ENCODE peak calls at places on chromosomes 3 and 15, in six cellular contexts. L, K, O, E, P and U are unnamed samples.

GRCh38 chr3:128439226-128439625 is 27.5 kb downstream of the DNAJB8 start:
- DNase-seq in L (no peak), K (no peak), O (no peak), E (peak), P (no peak), U (no peak)

GRCh38 chr3:119676020-119676419 is 1.2 kb downstream of the COX17 start:
- DNase-seq in L (peak), K (no peak), O (no peak), E (no peak), P (no peak), U (no peak)

GRCh38 chr3:135736740-135737139 is 228.8 kb upstream of the PPP2R3A start:
- DNase-seq in L (no peak), K (peak), O (peak), E (peak), P (peak), U (no peak)

GRCh38 chr3:14429237-14429636 is 26.8 kb downstream of the SLC6A6 start:
- DNase-seq in L (peak), K (no peak), O (no peak), E (peak), P (no peak), U (no peak)

GRCh38 chr3:194870394-194871110 is 184.9 kb downstream of the FAM43A start:
- DNase-seq in L (no peak), K (no peak), O (peak), E (peak), P (no peak), U (no peak)

GRCh38 chr3:8529738-8530525 is 28.3 kb downstream of the LMCD1 start:
- DNase-seq in L (peak), K (no peak), O (no peak), E (no peak), P (no peak), U (no peak)

GRCh38 chr15:70023769-70024491 is 73.8 kb downstream of the TLE3 start:
- DNase-seq in L (peak), K (no peak), O (no peak), E (peak), P (no peak), U (no peak)

GRCh38 chr3:125186261-125186770 is 26.2 kb downstream of the SLC12A8 start:
- DNase-seq in L (peak), K (no peak), O (no peak), E (peak), P (peak), U (no peak)

GRCh38 chr3:149999421-149999820 is 28.7 kb upstream of the PFN2 start:
- DNase-seq in L (no peak), K (no peak), O (no peak), E (no peak), P (no peak), U (no peak)
- H2BK15ac ChIP-seq in L (no peak), K (no peak), O (no peak), E (no peak), P (no peak), U (no peak)

GRCh38 chr3:185465471-185465870 is 33.4 kb downstream of the TMEM41A start:
- DNase-seq in L (no peak), K (no peak), O (no peak), E (no peak), P (no peak), U (no peak)

GRCh38 chr3:185473290-185473815 is 25.5 kb downstream of the TMEM41A start:
- DNase-seq in L (no peak), K (no peak), O (no peak), E (peak), P (no peak), U (no peak)

GRCh38 chr3:185470323-185470722 is 28.5 kb downstream of the TMEM41A start:
- DNase-seq in L (no peak), K (peak), O (peak), E (no peak), P (peak), U (no peak)

DNA sequence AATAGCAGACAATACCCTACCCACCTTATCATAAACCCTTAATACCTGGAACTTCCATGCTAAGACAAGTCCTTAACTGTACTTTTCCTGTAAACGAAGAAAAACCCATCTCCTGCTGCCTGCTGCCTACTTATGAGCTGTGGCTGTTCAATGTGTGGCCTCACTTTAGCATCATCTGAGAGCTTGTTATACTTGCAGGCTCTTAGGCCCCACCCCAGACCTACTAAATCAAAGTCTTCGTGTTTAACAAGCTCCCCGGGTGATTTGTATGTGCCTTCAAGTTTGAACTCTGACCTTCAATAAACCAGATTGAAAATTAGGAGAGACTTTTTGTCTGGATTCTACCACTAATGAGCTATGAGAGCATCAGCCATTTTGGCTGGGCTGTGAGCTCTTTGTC is 29.3 kb downstream of the TMEM41A start:
- DNase-seq in L (no peak), K (no peak), O (no peak), E (no peak), P (no peak), U (no peak)
- H2BK15ac ChIP-seq in L (no peak), K (no peak), O (no peak), E (no peak), P (no peak), U (no peak)

DNA sequence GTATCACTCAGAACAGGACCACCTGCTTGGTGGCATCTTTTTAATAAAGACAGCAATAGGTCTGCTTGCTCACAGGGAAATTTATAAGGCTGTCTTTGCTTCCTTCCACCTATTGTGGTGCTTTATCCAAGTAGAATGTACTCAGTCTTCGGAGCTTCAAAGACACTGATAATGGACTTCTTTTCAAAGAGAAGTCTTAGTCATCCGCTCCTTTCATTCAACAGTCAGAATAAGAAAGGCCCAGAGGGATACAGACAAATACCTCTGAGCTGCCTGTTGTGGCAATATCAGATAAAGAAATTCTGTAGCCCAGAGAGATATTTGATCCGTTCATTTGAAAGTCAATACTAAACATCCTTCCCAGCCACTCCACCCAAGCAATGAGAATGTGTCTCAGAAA is 110.1 kb downstream of the FHIT start:
- DNase-seq in L (no peak), K (peak), O (peak), E (no peak), P (no peak), U (peak)
- H2BK15ac ChIP-seq in L (no peak), K (no peak), O (peak), E (no peak), P (no peak), U (no peak)

GRCh38 chr3:66406841-66407240 is 94.0 kb downstream of the LRIG1 start:
- DNase-seq in L (no peak), K (no peak), O (no peak), E (no peak), P (no peak), U (no peak)

GRCh38 chr3:66407281-66408218 is 93.3 kb downstream of the LRIG1 start:
- DNase-seq in L (peak), K (peak), O (peak), E (peak), P (peak), U (peak)

GRCh38 chr3:66410371-66410770 is 90.5 kb downstream of the LRIG1 start:
- DNase-seq in L (no peak), K (no peak), O (no peak), E (no peak), P (no peak), U (no peak)

GRCh38 chr3:66409771-66410355 is 91.0 kb downstream of the LRIG1 start:
- DNase-seq in L (no peak), K (no peak), O (no peak), E (no peak), P (no peak), U (no peak)

GRCh38 chr3:66408458-66408857 is 92.4 kb downstream of the LRIG1 start:
- DNase-seq in L (no peak), K (no peak), O (no peak), E (no peak), P (no peak), U (no peak)
- H2BK15ac ChIP-seq in L (no peak), K (no peak), O (no peak), E (no peak), P (no peak), U (no peak)